ENCODE peak calls at places on chromosomes 3 and 15, in six cellular contexts. G is H1, V is fibroblast of lung, T is colonic mucosa, M is NB4, O is OCI-LY7. U is an unnamed sample.

GRCh38 chr3:151264611-151265010 is 13.7 kb downstream of the P2RY14 start:
- DNase-seq in G (no peak), V (no peak), T (no peak), M (no peak), O (no peak), U (no peak)

GRCh38 chr3:10228248-10228950 is 19.9 kb upstream of the TATDN2 start:
- DNase-seq in G (no peak), V (no peak), T (no peak), M (peak), O (no peak), U (no peak)

GRCh38 chr15:64842986-64843561 is 1.4 kb downstream of the PLEKHO2 start:
- DNase-seq in G (no peak), V (peak), T (no peak), M (peak), O (peak), U (no peak)

GRCh38 chr3:5185093-5185673 is 2.3 kb upstream of the EDEM1 start:
- DNase-seq in G (no peak), V (no peak), T (no peak), M (no peak), O (no peak), U (no peak)

GRCh38 chr15:63780969-63781368 is 52.8 kb downstream of the HERC1 start:
- DNase-seq in G (no peak), V (no peak), T (no peak), M (no peak), O (no peak), U (no peak)

GRCh38 chr3:44992555-44993470 is 16.8 kb downstream of the EXOSC7 start:
- DNase-seq in G (no peak), V (peak), T (no peak), M (peak), O (peak), U (no peak)

GRCh38 chr15:79593119-79593869 is 161.2 kb downstream of the MINAR1 start:
- DNase-seq in G (no peak), V (peak), T (no peak), M (peak), O (peak), U (no peak)

GRCh38 chr15:78195735-78196201 is 38.6 kb downstream of the ACSBG1 start:
- DNase-seq in G (no peak), V (no peak), T (peak), M (peak), O (peak), U (no peak)

GRCh38 chr3:125125822-125126245 is 70.0 kb upstream of the HEG1 start:
- DNase-seq in G (no peak), V (peak), T (no peak), M (peak), O (no peak), U (no peak)

GRCh38 chr3:34254285-34254684 is 455.9 kb downstream of the PDCD6IP start:
- DNase-seq in G (no peak), V (no peak), T (no peak), M (no peak), O (no peak), U (no peak)

GRCh38 chr15:50151468-50151867 is 30.5 kb upstream of the SLC27A2 start:
- DNase-seq in G (no peak), V (no peak), T (no peak), M (no peak), O (no peak), U (no peak)

GRCh38 chr3:146161725-146162047 is 702 bp upstream of the PLOD2 start:
- DNase-seq in G (no peak), V (peak), T (peak), M (no peak), O (no peak), U (no peak)

GRCh38 chr15:79834496-79834895 is 62.3 kb downstream of the MTHFS start:
- DNase-seq in G (no peak), V (no peak), T (no peak), M (no peak), O (no peak), U (no peak)

GRCh38 chr3:170476291-170476690 is 57.6 kb downstream of the CLDN11 start:
- DNase-seq in G (no peak), V (no peak), T (no peak), M (no peak), O (no peak), U (no peak)

GRCh38 chr15:67085818-67086649 is 20.6 kb downstream of the SMAD3 start:
- DNase-seq in G (no peak), V (peak), T (no peak), M (peak), O (peak), U (peak)

GRCh38 chr15:61820212-61820611 is 240.0 kb downstream of the VPS13C start:
- DNase-seq in G (no peak), V (no peak), T (no peak), M (no peak), O (no peak), U (no peak)

GRCh38 chr3:37129871-37130270 is 44.5 kb downstream of the LRRFIP2 start:
- DNase-seq in G (no peak), V (peak), T (no peak), M (no peak), O (no peak), U (peak)

GRCh38 chr15:73069109-73069508 is 16.8 kb downstream of the NEO1 start:
- DNase-seq in G (no peak), V (no peak), T (no peak), M (no peak), O (no peak), U (no peak)

GRCh38 chr3:107847791-107848190 is 243.0 kb downstream of the CD47 start:
- DNase-seq in G (no peak), V (no peak), T (no peak), M (no peak), O (no peak), U (peak)

GRCh38 chr3:88189361-88189810 is 39.6 kb downstream of the C3orf38 start:
- DNase-seq in G (no peak), V (no peak), T (no peak), M (no peak), O (no peak), U (no peak)

GRCh38 chr15:78808550-78808949 is 2.7 kb downstream of the ADAMTS7 start:
- DNase-seq in G (no peak), V (peak), T (peak), M (peak), O (peak), U (peak)

GRCh38 chr3:10017636-10018292 is 8.5 kb upstream of the FANCD2 start:
- DNase-seq in G (no peak), V (peak), T (no peak), M (peak), O (no peak), U (no peak)

GRCh38 chr15:23912191-23912590 is 225.1 kb upstream of the NDN start:
- DNase-seq in G (peak), V (no peak), T (no peak), M (no peak), O (no peak), U (no peak)

GRCh38 chr3:113261996-113262665 is 50.8 kb downstream of the BOC start:
- DNase-seq in G (no peak), V (no peak), T (no peak), M (no peak), O (no peak), U (no peak)

GRCh38 chr3:65052101-65052500 is 364.3 kb upstream of the ADAMTS9 start:
- DNase-seq in G (no peak), V (no peak), T (no peak), M (peak), O (no peak), U (no peak)

GRCh38 chr3:98005438-98005837 is 29.7 kb downstream of the GABRR3 start:
- DNase-seq in G (no peak), V (no peak), T (no peak), M (no peak), O (no peak), U (no peak)
- H3K4me3 ChIP-seq in G (no peak), V (no peak), T (no peak), M (no peak), O (no peak), U (no peak)

GRCh38 chr3:40720863-40721262 is 196.1 kb downstream of the ZNF621 start:
- DNase-seq in G (no peak), V (no peak), T (no peak), M (no peak), O (no peak), U (no peak)

GRCh38 chr3:40719660-40720287 is 195.0 kb downstream of the ZNF621 start:
- DNase-seq in G (no peak), V (no peak), T (no peak), M (peak), O (no peak), U (no peak)

GRCh38 chr3:40720351-40720750 is 195.6 kb downstream of the ZNF621 start:
- DNase-seq in G (no peak), V (no peak), T (no peak), M (no peak), O (no peak), U (no peak)

GRCh38 chr3:40725026-40725425 is 200.3 kb downstream of the ZNF621 start:
- DNase-seq in G (no peak), V (no peak), T (no peak), M (no peak), O (no peak), U (no peak)

DNA sequence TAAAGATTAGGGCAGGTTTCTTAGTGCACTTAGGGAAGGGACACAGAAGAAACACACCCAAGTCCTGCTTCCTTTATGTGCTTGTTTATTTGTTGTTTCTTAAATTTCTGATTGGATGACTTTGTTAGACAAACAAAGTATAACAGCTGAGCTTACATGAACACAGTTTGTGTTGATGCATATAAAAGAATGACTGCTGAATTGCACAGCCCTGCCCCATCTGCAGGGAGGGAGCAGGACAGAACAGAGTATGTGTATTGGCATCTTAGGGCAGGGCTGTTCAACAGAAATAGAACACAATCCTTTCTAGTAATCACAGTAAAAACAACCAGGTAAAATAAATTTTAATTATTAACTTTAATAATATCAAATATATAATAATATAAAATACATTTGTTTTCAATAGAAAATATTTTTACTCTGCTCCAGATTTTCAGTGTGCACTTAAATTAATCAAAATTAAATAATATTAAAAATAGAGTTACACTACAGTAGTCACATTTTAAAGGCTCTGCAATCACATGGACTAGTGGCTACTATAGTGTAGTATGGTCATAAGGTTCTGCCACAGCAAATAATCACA is 198.4 kb downstream of the ZNF621 start:
- DNase-seq in G (no peak), V (no peak), T (no peak), M (no peak), O (no peak), U (no peak)
- TF ChIP-seq CTCF in G (no peak), V (no peak), T (no peak), M (no peak), O (no peak), U (no peak)

GRCh38 chr3:122407946-122408345 is 7.9 kb downstream of the WDR5B start:
- DNase-seq in G (no peak), V (no peak), T (no peak), M (no peak), O (no peak), U (no peak)
- H3K4me3 ChIP-seq in G (no peak), V (no peak), T (no peak), M (no peak), O (no peak), U (no peak)

DNA sequence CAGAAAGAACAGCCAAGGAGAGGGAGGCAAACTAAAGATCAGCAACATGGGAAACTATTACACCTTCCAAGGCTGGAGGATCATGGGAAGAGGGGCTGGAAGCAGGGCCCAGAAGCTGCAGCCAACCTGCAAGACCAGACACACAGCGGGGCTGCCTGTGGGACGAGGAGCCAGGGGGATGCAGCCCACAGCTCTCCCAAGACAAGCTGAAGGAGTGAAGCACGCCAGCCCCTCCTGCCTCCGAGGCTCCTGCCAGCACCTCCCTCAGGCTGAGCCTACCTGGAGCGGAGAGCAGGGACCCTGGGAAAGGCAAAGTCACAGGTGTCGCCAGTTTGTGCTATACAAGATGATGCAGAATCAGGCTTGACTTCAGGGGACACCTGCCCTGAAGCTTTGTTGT is 133.3 kb downstream of the OSBPL10 start:
- DNase-seq in G (no peak), V (no peak), T (no peak), M (no peak), O (no peak), U (no peak)
- TF ChIP-seq CTCF in G (no peak), V (no peak), T (no peak), M (no peak), O (no peak), U (no peak)

GRCh38 chr3:76859596-76859995 is 180.3 kb upstream of the ROBO2 start:
- DNase-seq in G (no peak), V (no peak), T (no peak), M (peak), O (no peak), U (no peak)
- H3K4me3 ChIP-seq in G (no peak), V (no peak), T (no peak), M (no peak), O (no peak), U (no peak)

GRCh38 chr3:48989796-48990635 is at the start of gene P4HTM:
- DNase-seq in G (peak), V (peak), T (peak), M (peak), O (peak), U (peak)
- TF ChIP-seq CTCF in G (peak), V (peak), T (peak), M (no peak), O (peak), U (peak)

GRCh38 chr15:81113204-81113657 is 20.8 kb upstream of the CFAP161 start:
- DNase-seq in G (no peak), V (no peak), T (no peak), M (no peak), O (no peak), U (no peak)

GRCh38 chr15:81117136-81117535 is 16.9 kb upstream of the CFAP161 start:
- DNase-seq in G (no peak), V (peak), T (no peak), M (no peak), O (no peak), U (no peak)

GRCh38 chr15:81113861-81114261 is 20.2 kb upstream of the CFAP161 start:
- DNase-seq in G (no peak), V (peak), T (no peak), M (no peak), O (no peak), U (no peak)

GRCh38 chr15:81117581-81117980 is 16.5 kb upstream of the CFAP161 start:
- DNase-seq in G (no peak), V (no peak), T (no peak), M (no peak), O (no peak), U (no peak)

DNA sequence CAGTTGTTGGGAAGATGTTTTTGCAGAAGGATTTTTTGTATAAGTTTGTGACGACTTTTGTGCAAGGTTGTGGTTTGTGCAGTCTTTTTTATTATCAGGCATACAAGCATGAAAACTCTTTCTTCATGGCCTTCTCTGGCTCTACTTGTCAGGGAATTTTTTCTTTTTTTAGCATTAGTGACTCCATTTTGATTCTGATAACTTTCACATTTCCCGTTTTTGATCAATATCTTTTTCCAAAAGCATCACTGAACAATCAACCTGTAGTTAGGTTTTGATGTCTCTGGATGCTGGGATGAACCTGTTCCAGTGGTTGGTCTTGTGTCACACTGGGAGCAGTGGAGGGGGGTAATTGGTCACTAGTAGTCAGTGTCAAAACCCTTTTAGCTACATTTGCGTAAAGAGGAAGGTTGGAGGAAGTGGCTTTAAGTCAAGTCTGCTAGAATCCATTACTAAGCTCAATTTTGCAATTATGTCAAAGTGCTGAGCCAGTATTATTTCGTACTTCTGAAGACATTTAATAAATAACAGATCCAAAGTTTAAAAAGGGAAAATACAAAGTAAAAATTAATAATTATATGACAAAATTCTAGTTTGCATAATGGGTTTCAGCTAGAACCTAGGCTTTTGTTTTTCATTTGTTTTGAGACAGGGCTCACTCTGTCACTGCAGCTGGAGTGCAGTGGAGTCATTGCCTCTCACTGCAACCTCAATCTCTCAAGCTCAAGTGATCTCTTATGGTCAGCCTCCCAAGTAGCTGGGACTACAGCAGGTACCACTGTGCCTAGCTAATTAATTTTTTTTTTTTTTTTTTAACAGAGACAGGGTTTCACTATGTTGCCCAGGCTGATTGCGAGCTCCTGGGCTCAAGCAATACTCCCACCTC is 18.8 kb upstream of the CFAP161 start:
- DNase-seq in G (no peak), V (no peak), T (no peak), M (peak), O (no peak), U (no peak)
- H3K4me3 ChIP-seq in G (no peak), V (no peak), T (no peak), M (no peak), O (no peak), U (no peak)

GRCh38 chr3:122257951-122258350 is 67.1 kb upstream of the CSTA start:
- DNase-seq in G (no peak), V (no peak), T (no peak), M (no peak), O (no peak), U (no peak)

GRCh38 chr3:122260206-122260605 is 64.8 kb upstream of the CSTA start:
- DNase-seq in G (no peak), V (no peak), T (no peak), M (no peak), O (no peak), U (no peak)

GRCh38 chr3:122263058-122263457 is 62.0 kb upstream of the CSTA start:
- DNase-seq in G (peak), V (no peak), T (no peak), M (no peak), O (no peak), U (no peak)

GRCh38 chr3:122255757-122256439 is 69.2 kb upstream of the CSTA start:
- DNase-seq in G (no peak), V (peak), T (no peak), M (no peak), O (peak), U (no peak)

DNA sequence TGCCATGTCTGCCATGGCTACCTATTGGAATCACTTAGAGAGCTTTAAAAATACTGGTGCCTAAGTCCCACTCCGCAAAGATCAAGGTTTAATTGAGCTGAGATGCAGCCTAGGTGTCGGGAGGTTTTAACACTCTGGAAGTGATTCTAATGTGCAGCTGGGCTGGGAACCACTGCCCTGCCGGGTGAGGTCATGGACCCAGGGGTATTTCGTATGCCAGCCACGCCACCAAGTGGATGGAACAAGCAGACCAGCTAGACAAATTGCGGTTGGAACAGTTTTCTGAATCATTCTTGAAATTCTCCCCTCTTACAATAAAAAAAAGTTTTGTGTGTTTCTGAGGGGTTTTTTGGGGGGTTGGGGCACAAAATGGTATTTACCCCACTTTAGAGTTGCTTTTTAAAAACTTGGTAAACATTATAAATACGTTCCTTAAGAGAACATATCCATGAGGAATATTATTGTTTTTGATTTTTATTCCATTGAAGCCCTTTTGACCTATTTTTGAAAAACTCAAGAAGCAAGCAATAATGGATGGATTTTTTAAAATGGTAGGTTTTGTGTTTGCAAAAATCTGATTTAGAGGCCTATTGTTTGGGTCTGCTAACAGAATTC is 66.2 kb upstream of the CSTA start:
- DNase-seq in G (peak), V (peak), T (peak), M (peak), O (peak), U (peak)
- TF ChIP-seq CTCF in G (peak), V (peak), T (peak), M (peak), O (peak), U (peak)

U was measured in HFF-Myc.